ENCODE peak calls at places on chromosome 7, in four cellular contexts. T, L, N and G are unnamed samples.

GRCh38 chr7:80785961-80786360 is 132.9 kb downstream of the SEMA3C start:
- DNase-seq in L (no peak), N (no peak), T (no peak), G (no peak)

GRCh38 chr7:114791771-114792170 is 130.1 kb upstream of the MDFIC start:
- DNase-seq in N (no peak), L (no peak), T (no peak), G (no peak)

GRCh38 chr7:110891197-110891596 is 199.7 kb upstream of the LRRN3 start:
- DNase-seq in N (no peak), L (no peak), T (no peak), G (no peak)

GRCh38 chr7:31687024-31687423 is at the start of gene PPP1R17:
- DNase-seq in T (no peak), L (peak), N (peak), G (no peak)

GRCh38 chr7:158281441-158281840 is 306.2 kb downstream of the PTPRN2 start:
- DNase-seq in T (peak), N (no peak), L (no peak), G (no peak)

GRCh38 chr7:23287612-23288011 is 11.5 kb upstream of the MALSU1 start:
- DNase-seq in T (no peak), N (no peak), L (no peak), G (no peak)

GRCh38 chr7:48009257-48009656 is 19.6 kb downstream of the SUN3 start:
- DNase-seq in T (no peak), N (no peak), L (no peak), G (no peak)

GRCh38 chr7:131011437-131011752 is 277.4 kb upstream of the KLF14 start:
- DNase-seq in L (no peak), T (no peak), N (no peak), G (no peak)

GRCh38 chr7:50364645-50365044 is 60.1 kb downstream of the IKZF1 start:
- DNase-seq in N (no peak), T (no peak), L (no peak), G (no peak)

GRCh38 chr7:140084972-140085371 is 22.2 kb upstream of the PARP12 start:
- DNase-seq in L (no peak), T (no peak), N (no peak), G (no peak)

GRCh38 chr7:71454981-71455380 is 323.0 kb downstream of the GALNT17 start:
- DNase-seq in L (no peak), T (no peak), N (no peak), G (no peak)

GRCh38 chr7:107078517-107078966 is 34.0 kb downstream of the PRKAR2B start:
- DNase-seq in L (no peak), N (no peak), T (peak), G (no peak)

GRCh38 chr7:150799741-150800575 is at the start of gene TMEM176B:
- DNase-seq in L (peak), N (no peak), T (no peak), G (peak)

GRCh38 chr7:51543801-51544553 is 227.4 kb upstream of the COBL start:
- DNase-seq in N (peak), T (peak), L (no peak), G (no peak)

GRCh38 chr7:5382281-5383041 is 41.2 kb downstream of the TNRC18 start:
- DNase-seq in N (no peak), T (no peak), L (peak), G (no peak)

GRCh38 chr7:152403726-152404125 is 32.1 kb downstream of the KMT2C start:
- DNase-seq in L (peak), N (no peak), T (no peak), G (no peak)

GRCh38 chr7:139682136-139683013 is 95.4 kb downstream of the HIPK2 start:
- DNase-seq in T (peak), N (no peak), L (no peak), G (no peak)

GRCh38 chr7:96589038-96589437 is 120.6 kb downstream of the SEM1 start:
- DNase-seq in N (peak), L (no peak), T (peak), G (no peak)

GRCh38 chr7:147937428-147937827 is 653.1 kb upstream of the C7orf33 start:
- DNase-seq in T (no peak), L (no peak), N (no peak), G (no peak)

GRCh38 chr7:121373177-121373576 is 22.9 kb downstream of the FAM3C start:
- DNase-seq in T (no peak), N (no peak), L (no peak), G (no peak)

GRCh38 chr7:69732203-69732602 is 133.9 kb downstream of the AUTS2 start:
- DNase-seq in L (peak), T (no peak), N (no peak), G (peak)

GRCh38 chr7:142603870-142604448 is 145.3 kb upstream of the PRSS1 start:
- DNase-seq in L (peak), N (peak), T (no peak), G (peak)

GRCh38 chr7:43870316-43870715 is 999 bp upstream of the MRPS24 start:
- DNase-seq in T (no peak), L (no peak), N (no peak), G (no peak)

GRCh38 chr7:100035865-100036264 is 13.7 kb upstream of the ZSCAN21 start:
- DNase-seq in N (no peak), L (no peak), T (no peak), G (no peak)

GRCh38 chr7:94449151-94449725 is 54.5 kb downstream of the COL1A2 start:
- DNase-seq in T (no peak), N (peak), L (peak), G (peak)

GRCh38 chr7:92873776-92874175 is 37.4 kb upstream of the CDK6 start:
- DNase-seq in L (no peak), N (no peak), T (no peak), G (no peak)

GRCh38 chr7:106092204-106092603 is 19.9 kb downstream of the SYPL1 start:
- DNase-seq in T (no peak), N (no peak), L (no peak), G (no peak)

GRCh38 chr7:98133181-98133580 is 26.5 kb downstream of the LMTK2 start:
- DNase-seq in N (no peak), T (no peak), L (no peak), G (no peak)

GRCh38 chr7:4659551-4660286 is 22.4 kb upstream of the FOXK1 start:
- DNase-seq in T (no peak), N (no peak), L (no peak), G (no peak)

GRCh38 chr7:82506208-82506607 is 62.6 kb upstream of the CACNA2D1 start:
- DNase-seq in T (no peak), N (peak), L (no peak), G (no peak)

GRCh38 chr7:123828805-123829204 is 16.2 kb upstream of the HYAL4 start:
- DNase-seq in L (no peak), T (no peak), N (no peak), G (no peak)

GRCh38 chr7:132446666-132447217 is 129.5 kb downstream of the PLXNA4 start:
- DNase-seq in L (no peak), T (no peak), N (no peak), G (no peak)

GRCh38 chr7:151076863-151077704 is 3.5 kb downstream of the FASTK start:
- DNase-seq in N (no peak), T (peak), L (no peak), G (no peak)

GRCh38 chr7:75866129-75866496 is 12.7 kb upstream of the RHBDD2 start:
- DNase-seq in N (no peak), L (no peak), T (no peak), G (peak)

GRCh38 chr7:104130726-104131125 is 77.1 kb downstream of the ORC5 start:
- DNase-seq in T (no peak), N (no peak), L (no peak), G (no peak)

GRCh38 chr7:130493275-130493868 is 1.5 kb downstream of the MEST start:
- DNase-seq in L (no peak), N (no peak), T (no peak), G (no peak)